ENCODE peak calls at places on chromosomes 12 and 14, in eight cellular contexts. P, J, E, T, Q, M, D and B are unnamed samples. For H3K36me3, the result is how much of the 10 kb centered on the place peaks cover.

GRCh38 chr12:62971769-62972525 is 37.0 kb upstream of the PPM1H start:
- DNase-seq in J (no peak), M (no peak), Q (no peak), D (no peak), T (no peak), P (no peak), E (no peak), B (no peak)

GRCh38 chr14:54127526-54127925 is 170.9 kb upstream of the BMP4 start:
- DNase-seq in M (peak), T (no peak), E (no peak), P (no peak), J (no peak), D (no peak), Q (no peak), B (no peak)

GRCh38 chr12:44863867-44864266 is 12.2 kb downstream of the NELL2 start:
- DNase-seq in P (no peak), D (no peak), J (no peak), E (no peak), T (no peak), M (no peak), Q (no peak), B (no peak)

GRCh38 chr14:95156765-95157194 is 549 bp downstream of the DICER1 start:
- DNase-seq in M (peak), E (peak), D (no peak), P (peak), Q (peak), T (peak), J (peak), B (no peak)

GRCh38 chr14:99667045-99667444 is 17.1 kb upstream of the CYP46A1 start:
- DNase-seq in J (no peak), P (no peak), D (no peak), T (no peak), M (no peak), Q (no peak), E (no peak), B (no peak)

GRCh38 chr12:76480800-76481199 is 78.8 kb downstream of the OSBPL8 start:
- DNase-seq in E (no peak), T (no peak), P (no peak), D (no peak), Q (no peak), J (no peak), M (no peak), B (no peak)

GRCh38 chr12:29547151-29547561 is 49.7 kb upstream of the OVCH1 start:
- DNase-seq in Q (no peak), M (peak), P (no peak), D (no peak), E (no peak), J (no peak), T (no peak), B (no peak)

GRCh38 chr14:69045857-69046351 is 66.8 kb upstream of the ACTN1 start:
- DNase-seq in E (peak), T (no peak), J (no peak), D (no peak), M (peak), P (no peak), Q (no peak), B (no peak)

GRCh38 chr12:56385873-56386272 is 23.2 kb upstream of the APOF start:
- DNase-seq in P (no peak), Q (no peak), E (no peak), D (no peak), T (no peak), M (peak), J (no peak), B (no peak)

GRCh38 chr12:50215033-50215432 is 47.9 kb upstream of the CERS5 start:
- DNase-seq in M (peak), T (no peak), Q (no peak), E (no peak), J (no peak), P (no peak), D (no peak), B (no peak)

GRCh38 chr14:96852823-96853422 is 55.7 kb downstream of the VRK1 start:
- DNase-seq in Q (no peak), J (no peak), T (no peak), D (peak), P (no peak), M (peak), E (no peak), B (no peak)

GRCh38 chr14:96847451-96847850 is 50.3 kb downstream of the VRK1 start:
- DNase-seq in M (no peak), P (no peak), D (no peak), T (no peak), Q (no peak), E (no peak), J (no peak), B (no peak)

DNA sequence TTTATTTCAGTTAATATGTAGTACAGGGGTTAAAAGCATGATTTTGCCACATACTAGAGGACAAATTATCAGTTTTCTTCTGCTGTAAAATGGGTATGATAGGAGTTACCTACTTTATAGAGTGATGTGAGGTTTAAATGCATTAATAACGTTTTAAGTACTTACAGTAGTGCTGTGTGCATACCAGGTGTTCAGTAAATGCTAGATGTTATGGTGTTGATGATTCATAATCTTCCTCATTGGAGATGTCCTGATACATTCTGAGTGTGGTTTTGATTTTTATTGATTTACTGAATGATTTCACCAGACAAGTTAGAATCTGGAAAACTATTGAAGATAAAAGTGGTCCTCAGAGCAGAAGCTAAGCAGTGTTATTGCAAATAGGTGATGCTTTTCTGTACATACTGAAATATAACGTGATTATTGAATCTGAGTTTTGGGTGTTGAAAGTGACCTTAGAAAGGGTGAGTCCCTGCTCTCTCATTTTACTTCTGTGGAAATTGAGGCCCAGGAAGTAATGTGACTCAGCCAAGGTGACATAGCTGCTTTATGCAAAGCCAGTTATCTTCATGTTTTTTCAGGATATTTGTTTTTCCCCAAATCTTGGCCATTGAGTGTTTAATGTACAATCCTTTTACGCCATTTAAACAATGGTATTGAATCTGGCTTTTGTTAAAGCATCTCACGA is 54.7 kb downstream of the VRK1 start:
- DNase-seq in Q (no peak), J (no peak), M (no peak), D (no peak), P (no peak), T (no peak), E (no peak), B (no peak)
- H3K36me3 ChIP-seq in Q (under half), J (under half), M (under half), D (under half), P (half or more), T (under half), E (under half), B (under half)

GRCh38 chr12:53344487-53344823 is 8.3 kb upstream of the SP7 start:
- DNase-seq in D (no peak), Q (no peak), T (no peak), J (no peak), P (no peak), E (no peak), M (no peak), B (no peak)

GRCh38 chr12:53344824-53345485 is 8.8 kb upstream of the SP7 start:
- DNase-seq in P (no peak), M (peak), E (peak), D (no peak), T (peak), Q (peak), J (peak), B (no peak)

GRCh38 chr12:53343978-53344377 is 7.8 kb upstream of the SP7 start:
- DNase-seq in J (no peak), T (no peak), Q (no peak), P (no peak), D (no peak), M (no peak), E (no peak), B (no peak)

GRCh38 chr12:53343449-53343848 is 7.3 kb upstream of the SP7 start:
- DNase-seq in J (no peak), M (no peak), D (no peak), Q (no peak), E (no peak), P (no peak), T (no peak), B (no peak)

GRCh38 chr12:53345486-53346195 is 9.5 kb upstream of the SP7 start:
- DNase-seq in T (peak), M (peak), J (peak), P (no peak), D (no peak), E (no peak), Q (no peak), B (no peak)
- TF ChIP-seq CTCF in T (no peak), M (no peak), J (peak), P (peak), D (peak), E (no peak), Q (no peak), B (no peak)

DNA sequence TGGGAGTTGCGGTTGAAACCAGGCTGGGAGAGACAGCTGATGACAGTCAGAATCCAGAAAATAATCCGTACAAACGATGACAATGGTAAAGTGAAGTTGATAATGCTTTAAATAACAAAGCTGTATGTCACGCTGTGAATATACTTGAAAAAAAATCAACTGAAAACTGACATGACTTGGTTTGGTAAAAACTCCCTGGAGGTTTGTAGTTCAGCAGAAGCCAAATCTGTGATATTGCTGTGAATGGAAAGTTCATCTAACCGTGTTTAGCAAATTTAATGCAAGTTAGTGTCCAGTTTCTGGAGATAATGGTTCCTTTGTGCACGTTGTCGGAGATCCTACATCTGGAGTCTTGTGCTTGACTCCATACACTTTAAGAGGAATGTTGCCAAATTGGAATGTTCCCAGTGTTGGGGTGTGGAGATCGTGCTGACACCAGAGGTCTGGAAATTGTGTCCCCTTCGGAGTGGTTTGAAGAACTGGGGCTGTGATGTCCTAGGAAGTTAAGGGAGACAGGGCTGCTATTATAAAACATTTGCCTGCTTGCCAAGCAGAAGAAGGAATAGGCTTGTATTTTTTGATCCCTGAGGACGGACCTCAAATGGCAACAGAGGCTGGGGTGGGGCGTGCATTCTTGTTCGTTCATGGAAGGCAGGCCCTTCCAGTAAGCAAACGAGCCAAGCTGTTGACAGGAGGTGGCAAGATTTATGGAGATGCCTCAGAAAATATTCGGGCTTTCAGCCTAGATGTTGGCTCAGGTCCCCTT is 30.6 kb downstream of the PPFIBP1 start:
- DNase-seq in D (no peak), Q (no peak), J (peak), P (no peak), M (peak), E (peak), T (peak), B (no peak)
- H3K4me3 ChIP-seq in D (peak), Q (no peak), J (peak), P (no peak), M (no peak), E (peak), T (no peak), B (no peak)

GRCh38 chr12:131716282-131716681 is 5.4 kb downstream of the SFSWAP start:
- DNase-seq in E (no peak), J (no peak), Q (no peak), T (no peak), M (no peak), D (no peak), P (no peak), B (no peak)

GRCh38 chr12:131714759-131715158 is 3.9 kb downstream of the SFSWAP start:
- DNase-seq in Q (no peak), E (no peak), J (no peak), D (no peak), P (no peak), M (no peak), T (no peak), B (no peak)

GRCh38 chr12:131710464-131711457 is at the start of gene SFSWAP:
- DNase-seq in D (peak), T (peak), M (peak), P (no peak), E (peak), Q (peak), J (peak), B (no peak)

GRCh38 chr12:131711551-131712205 is 788 bp downstream of the SFSWAP start:
- DNase-seq in J (no peak), E (no peak), T (no peak), M (no peak), Q (no peak), D (no peak), P (no peak), B (no peak)

GRCh38 chr12:131713349-131713748 is 2.5 kb downstream of the SFSWAP start:
- DNase-seq in P (no peak), Q (no peak), T (no peak), D (no peak), E (no peak), J (no peak), M (no peak), B (no peak)
- H3K36me3 ChIP-seq in P (half or more), Q (under half), T (under half), D (under half), E (under half), J (under half), M (under half), B (under half)

GRCh38 chr12:72330784-72331183 is 58.6 kb downstream of the TRHDE start:
- DNase-seq in P (no peak), J (no peak), M (no peak), T (no peak), D (no peak), Q (no peak), E (no peak), B (no peak)

GRCh38 chr12:72330291-72330690 is 58.1 kb downstream of the TRHDE start:
- DNase-seq in J (no peak), T (no peak), P (no peak), M (peak), D (no peak), Q (no peak), E (peak), B (peak)
- TF ChIP-seq CTCF in J (no peak), T (no peak), P (no peak), M (no peak), D (no peak), Q (no peak), E (no peak), B (no peak)

GRCh38 chr14:106037380-106037779 is 511.0 kb downstream of the TMEM121 start:
- DNase-seq in Q (no peak), D (no peak), M (no peak), P (no peak), T (no peak), E (no peak), J (no peak), B (no peak)
- H3K4me3 ChIP-seq in Q (no peak), D (no peak), M (no peak), P (no peak), T (no peak), E (no peak), J (no peak), B (no peak)